ENCODE peak calls at places on chromosomes 5 and 9, in seven cellular contexts. One of them, this sample, is unnamed.

GRCh38 chr5:119398713-119399492 is 43.1 kb downstream of the TNFAIP8 start:
- DNase-seq in cerebellum: peak; percentile 69
- DNase-seq in astrocyte of the spinal cord: no peak
- DNase-seq in neural progenitor cell: no peak
- DNase-seq in B cell: no peak
- DNase-seq in HS-5: no peak
- DNase-seq in NT2/D1: no peak
- DNase-seq in this sample: no peak

GRCh38 chr5:141493500-141494422 is 4.9 kb downstream of the PCDHGC5 start:
- DNase-seq in cerebellum: no peak
- DNase-seq in astrocyte of the spinal cord: peak; percentile 72
- DNase-seq in neural progenitor cell: no peak
- DNase-seq in B cell: no peak
- DNase-seq in HS-5: no peak
- DNase-seq in NT2/D1: no peak
- DNase-seq in this sample: no peak

GRCh38 chr5:103272377-103272776 is 13.8 kb downstream of the MACIR start:
- DNase-seq in cerebellum: no peak
- DNase-seq in astrocyte of the spinal cord: peak; percentile 14
- DNase-seq in neural progenitor cell: no peak
- DNase-seq in B cell: no peak
- DNase-seq in HS-5: no peak
- DNase-seq in NT2/D1: no peak
- DNase-seq in this sample: no peak

GRCh38 chr5:160899735-160900134 is 47.7 kb upstream of the ATP10B start:
- DNase-seq in cerebellum: no peak
- DNase-seq in astrocyte of the spinal cord: no peak
- DNase-seq in neural progenitor cell: peak; percentile 15
- DNase-seq in B cell: no peak
- DNase-seq in HS-5: no peak
- DNase-seq in NT2/D1: no peak
- DNase-seq in this sample: no peak

GRCh38 chr9:129071526-129072131 is 9.3 kb upstream of the DOLPP1 start:
- DNase-seq in cerebellum: no peak
- DNase-seq in astrocyte of the spinal cord: no peak
- DNase-seq in neural progenitor cell: peak; percentile 45
- DNase-seq in B cell: no peak
- DNase-seq in HS-5: no peak
- DNase-seq in NT2/D1: peak; percentile 84
- DNase-seq in this sample: no peak

GRCh38 chr5:34869256-34869655 is 30.3 kb downstream of the TTC23L start:
- DNase-seq in cerebellum: no peak
- DNase-seq in astrocyte of the spinal cord: no peak
- DNase-seq in neural progenitor cell: no peak
- DNase-seq in B cell: no peak
- DNase-seq in HS-5: no peak
- DNase-seq in NT2/D1: no peak
- DNase-seq in this sample: no peak

GRCh38 chr5:65722575-65723424 is 795 bp downstream of the NLN start:
- DNase-seq in cerebellum: peak; percentile 28
- DNase-seq in astrocyte of the spinal cord: peak; percentile 78
- DNase-seq in neural progenitor cell: peak; percentile 67
- DNase-seq in B cell: peak; percentile 14
- DNase-seq in HS-5: peak; percentile 50
- DNase-seq in NT2/D1: no peak
- DNase-seq in this sample: no peak

GRCh38 chr9:18238254-18238653 is 235.7 kb upstream of the ADAMTSL1 start:
- DNase-seq in cerebellum: no peak
- DNase-seq in astrocyte of the spinal cord: peak; percentile 76
- DNase-seq in neural progenitor cell: no peak
- DNase-seq in B cell: no peak
- DNase-seq in HS-5: peak; percentile 88
- DNase-seq in NT2/D1: no peak
- DNase-seq in this sample: peak; percentile 80

GRCh38 chr5:103847060-103847459 is 284.5 kb upstream of the NUDT12 start:
- DNase-seq in cerebellum: no peak
- DNase-seq in astrocyte of the spinal cord: peak; percentile 25
- DNase-seq in neural progenitor cell: no peak
- DNase-seq in B cell: no peak
- DNase-seq in HS-5: peak; percentile 63
- DNase-seq in NT2/D1: no peak
- DNase-seq in this sample: no peak

GRCh38 chr5:80569086-80569960 is 757 bp downstream of the ANKRD34B start:
- DNase-seq in cerebellum: no peak
- DNase-seq in astrocyte of the spinal cord: no peak
- DNase-seq in neural progenitor cell: peak; percentile 58
- DNase-seq in B cell: no peak
- DNase-seq in HS-5: no peak
- DNase-seq in NT2/D1: no peak
- DNase-seq in this sample: no peak

GRCh38 chr5:146797683-146798082 is 80.9 kb downstream of the PPP2R2B start:
- DNase-seq in cerebellum: no peak
- DNase-seq in astrocyte of the spinal cord: no peak
- DNase-seq in neural progenitor cell: peak; percentile 69
- DNase-seq in B cell: no peak
- DNase-seq in HS-5: no peak
- DNase-seq in NT2/D1: no peak
- DNase-seq in this sample: no peak

GRCh38 chr9:123335986-123336329 is 20.0 kb upstream of the CRB2 start:
- DNase-seq in cerebellum: no peak
- DNase-seq in astrocyte of the spinal cord: no peak
- DNase-seq in neural progenitor cell: no peak
- DNase-seq in B cell: no peak
- DNase-seq in HS-5: no peak
- DNase-seq in NT2/D1: no peak
- DNase-seq in this sample: no peak

GRCh38 chr9:76414656-76415055 is 20.4 kb upstream of the RFK start:
- DNase-seq in cerebellum: no peak
- DNase-seq in astrocyte of the spinal cord: peak; percentile 78
- DNase-seq in neural progenitor cell: no peak
- DNase-seq in B cell: no peak
- DNase-seq in HS-5: no peak
- DNase-seq in NT2/D1: no peak
- DNase-seq in this sample: peak; percentile 99